ENCODE peak calls at places on chromosomes 6 and 20, in seven cellular contexts. T is H1, F is IMR-90, G is H9, C is mesenchymal stem cell, O is neuronal stem cell, L is trophoblast cell. Q is an unnamed sample.

GRCh38 chr20:54665812-54666211 is 190.4 kb downstream of the DOK5 start:
- DNase-seq in C (no peak), F (no peak), O (no peak), G (no peak), L (no peak), T (no peak), Q (no peak)

GRCh38 chr20:57263767-57264150 is 2.7 kb downstream of the BMP7 start:
- DNase-seq in O (no peak), C (no peak), T (no peak), F (no peak), L (no peak), G (no peak), Q (no peak)

GRCh38 chr6:30044630-30045029 is 16.4 kb upstream of the POLR1H start:
- DNase-seq in G (no peak), O (no peak), L (no peak), C (peak), F (peak), T (no peak), Q (no peak)

GRCh38 chr6:149963462-149964242 is at the start of gene ULBP1:
- DNase-seq in O (peak), T (peak), C (peak), L (peak), G (peak), F (peak), Q (peak)

GRCh38 chr20:41161886-41162285 is 24.5 kb downstream of the PLCG1 start:
- DNase-seq in C (no peak), G (no peak), L (no peak), T (no peak), F (no peak), O (no peak), Q (no peak)

GRCh38 chr6:148934534-148934933 is 187.7 kb downstream of the UST start:
- DNase-seq in L (no peak), O (no peak), T (no peak), C (peak), G (no peak), F (peak), Q (no peak)

GRCh38 chr6:153405926-153406325 is 274.8 kb upstream of the RGS17 start:
- DNase-seq in O (no peak), L (no peak), C (no peak), G (no peak), T (no peak), F (no peak), Q (no peak)

GRCh38 chr20:40197744-40198143 is 491.3 kb downstream of the MAFB start:
- DNase-seq in L (no peak), G (no peak), C (no peak), O (no peak), F (no peak), T (no peak), Q (peak)

GRCh38 chr20:61649105-61649878 is 397.2 kb downstream of the CDH4 start:
- DNase-seq in O (no peak), F (no peak), G (no peak), C (no peak), T (no peak), L (no peak), Q (no peak)

GRCh38 chr6:29976588-29977424 is 34.5 kb downstream of the HLA-A start:
- DNase-seq in F (peak), L (peak), O (peak), C (peak), T (peak), G (peak), Q (peak)

GRCh38 chr6:87366428-87366827 is 21.8 kb downstream of the C6orf163 start:
- DNase-seq in G (no peak), L (peak), O (no peak), T (no peak), C (peak), F (peak), Q (no peak)

GRCh38 chr6:42899871-42900270 is 16.0 kb upstream of the PTCRA start:
- DNase-seq in F (no peak), C (no peak), T (no peak), O (no peak), L (no peak), G (no peak), Q (no peak)

GRCh38 chr20:44780226-44780625 is 30.1 kb downstream of the RIMS4 start:
- DNase-seq in F (peak), G (peak), O (peak), C (peak), T (peak), L (peak), Q (peak)

GRCh38 chr6:44983467-44984365 is 344.4 kb upstream of the RUNX2 start:
- DNase-seq in L (no peak), C (no peak), O (no peak), F (no peak), T (no peak), G (no peak), Q (no peak)

GRCh38 chr20:16485406-16485805 is 87.8 kb downstream of the KIF16B start:
- DNase-seq in O (no peak), C (no peak), G (no peak), L (no peak), F (peak), T (no peak), Q (no peak)

GRCh38 chr6:82337688-82338257 is 25.8 kb upstream of the TPBG start:
- DNase-seq in F (no peak), C (no peak), G (no peak), O (no peak), T (no peak), L (no peak), Q (peak)

GRCh38 chr6:36677753-36678487 is 594 bp upstream of the CDKN1A start:
- DNase-seq in T (no peak), F (no peak), G (no peak), L (no peak), O (no peak), C (peak), Q (no peak)

GRCh38 chr20:58395604-58396003 is 6.6 kb downstream of the VAPB start:
- DNase-seq in F (no peak), C (no peak), O (no peak), T (no peak), L (peak), G (no peak), Q (no peak)

GRCh38 chr20:32112862-32113261 is 3.3 kb downstream of the TM9SF4 start:
- DNase-seq in C (no peak), G (no peak), O (no peak), T (no peak), F (no peak), L (peak), Q (no peak)

GRCh38 chr6:88211446-88211845 is 45.3 kb upstream of the CNR1 start:
- DNase-seq in G (no peak), T (no peak), L (no peak), O (no peak), F (no peak), C (no peak), Q (peak)

GRCh38 chr6:144840619-144841018 is 555.5 kb downstream of the UTRN start:
- DNase-seq in O (no peak), G (no peak), F (no peak), L (no peak), C (no peak), T (no peak), Q (no peak)

GRCh38 chr20:16007978-16008377 is 565.3 kb downstream of the KIF16B start:
- DNase-seq in L (no peak), F (no peak), G (peak), O (no peak), T (no peak), C (no peak), Q (peak)

GRCh38 chr20:61895016-61895415 is 170.7 kb downstream of the TAF4 start:
- DNase-seq in G (no peak), C (no peak), O (no peak), L (peak), T (no peak), F (no peak), Q (no peak)

GRCh38 chr20:33918662-33919061 is 75.0 kb upstream of the RALY start:
- DNase-seq in F (no peak), C (no peak), L (no peak), T (no peak), O (no peak), G (no peak), Q (no peak)

GRCh38 chr20:33926425-33926824 is 67.3 kb upstream of the RALY start:
- DNase-seq in F (peak), C (no peak), T (no peak), L (no peak), O (no peak), G (no peak), Q (peak)

GRCh38 chr20:33919653-33920052 is 74.1 kb upstream of the RALY start:
- DNase-seq in F (no peak), O (no peak), G (no peak), L (no peak), T (no peak), C (no peak), Q (no peak)

GRCh38 chr20:33925867-33926266 is 67.8 kb upstream of the RALY start:
- DNase-seq in O (no peak), L (no peak), G (no peak), C (peak), F (peak), T (no peak), Q (no peak)

GRCh38 chr20:33922224-33922623 is 71.5 kb upstream of the RALY start:
- DNase-seq in L (no peak), C (peak), T (no peak), O (no peak), G (no peak), F (no peak), Q (no peak)
- H3K18ac ChIP-seq in L (no peak), C (no peak), T (no peak), O (no peak), G (no peak), F (no peak), Q (no peak)

GRCh38 chr6:90251295-90251992 is 45.2 kb downstream of the BACH2 start:
- DNase-seq in L (no peak), F (peak), T (no peak), C (no peak), G (no peak), O (no peak), Q (no peak)

GRCh38 chr6:90249458-90249857 is 47.2 kb downstream of the BACH2 start:
- DNase-seq in C (no peak), L (no peak), T (no peak), F (no peak), O (no peak), G (no peak), Q (no peak)

GRCh38 chr6:90247262-90247661 is 49.4 kb downstream of the BACH2 start:
- DNase-seq in L (no peak), F (no peak), O (no peak), G (no peak), C (no peak), T (no peak), Q (no peak)

GRCh38 chr6:90250405-90250804 is 46.2 kb downstream of the BACH2 start:
- DNase-seq in G (no peak), L (no peak), F (peak), O (no peak), C (no peak), T (no peak), Q (no peak)

DNA sequence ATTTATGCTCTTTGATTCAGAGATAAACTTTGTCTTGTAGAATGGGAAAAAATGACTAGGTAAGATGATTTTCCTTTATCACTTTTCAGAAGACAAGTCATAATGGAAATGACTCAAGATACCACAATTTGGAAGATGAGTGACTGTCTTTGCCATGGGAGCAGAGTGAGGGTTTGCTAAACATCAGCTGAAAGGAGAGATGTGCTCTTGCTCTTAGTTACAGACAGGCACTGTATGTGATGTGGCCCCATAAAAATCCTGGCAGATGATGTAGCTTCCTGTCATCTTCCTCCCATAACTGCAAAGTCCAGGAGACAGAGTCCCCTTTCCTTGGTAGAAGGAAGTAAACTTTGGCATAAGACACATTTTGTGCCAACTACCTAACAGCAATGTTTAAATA is 47.6 kb downstream of the BACH2 start:
- DNase-seq in F (peak), O (no peak), T (no peak), L (no peak), C (no peak), G (no peak), Q (no peak)
- H4K8ac ChIP-seq in F (no peak), O (no peak), T (no peak), L (no peak), C (no peak), G (no peak), Q (no peak)

GRCh38 chr6:163579111-163579879 is 164.8 kb downstream of the QKI start:
- DNase-seq in L (peak), G (no peak), O (no peak), F (no peak), C (no peak), T (no peak), Q (peak)

GRCh38 chr6:163583558-163583957 is 169.0 kb downstream of the QKI start:
- DNase-seq in G (no peak), O (no peak), L (peak), T (no peak), C (no peak), F (no peak), Q (peak)

GRCh38 chr6:163580311-163581030 is 166.0 kb downstream of the QKI start:
- DNase-seq in T (no peak), F (no peak), O (no peak), C (no peak), L (no peak), G (no peak), Q (no peak)

GRCh38 chr6:163577404-163577803 is 162.9 kb downstream of the QKI start:
- DNase-seq in L (no peak), G (no peak), T (no peak), F (no peak), C (no peak), O (no peak), Q (peak)

GRCh38 chr6:163579880-163580295 is 165.4 kb downstream of the QKI start:
- DNase-seq in L (peak), F (no peak), G (no peak), C (no peak), T (no peak), O (no peak), Q (peak)
- H3K23ac ChIP-seq in L (no peak), F (no peak), G (no peak), C (no peak), T (no peak), O (no peak), Q (no peak)

GRCh38 chr20:53298260-53298659 is 295.4 kb downstream of the ZNF217 start:
- DNase-seq in G (no peak), O (no peak), T (no peak), L (no peak), C (no peak), F (no peak), Q (no peak)

GRCh38 chr20:53298900-53299299 is 294.7 kb downstream of the ZNF217 start:
- DNase-seq in F (no peak), C (peak), T (no peak), G (no peak), O (no peak), L (no peak), Q (no peak)

GRCh38 chr20:53303361-53303760 is 290.3 kb downstream of the ZNF217 start:
- DNase-seq in C (no peak), G (no peak), L (no peak), T (no peak), F (no peak), O (no peak), Q (no peak)

GRCh38 chr20:53304146-53304545 is 289.5 kb downstream of the ZNF217 start:
- DNase-seq in L (no peak), O (no peak), C (no peak), G (no peak), F (no peak), T (no peak), Q (no peak)

DNA sequence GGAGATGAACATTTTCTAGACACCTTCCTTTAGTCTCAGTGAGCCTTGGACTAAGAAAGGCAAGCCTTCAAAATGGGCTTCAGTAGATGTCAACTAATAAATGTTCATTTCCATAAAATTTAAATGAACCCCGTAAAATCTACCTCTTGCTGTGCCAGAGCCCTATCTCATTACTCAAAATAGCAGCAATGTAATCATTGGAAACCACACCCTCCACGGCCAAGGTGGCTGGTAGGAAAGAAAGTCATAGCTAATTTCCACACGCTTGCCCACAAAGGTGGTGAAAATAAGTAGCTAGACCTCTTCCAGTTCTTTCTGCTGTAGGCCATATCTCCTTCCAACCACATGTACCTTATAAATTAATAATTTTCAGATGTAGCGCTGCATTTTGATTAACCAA is 290.9 kb downstream of the ZNF217 start:
- DNase-seq in T (no peak), O (no peak), L (no peak), F (no peak), G (no peak), C (no peak), Q (no peak)
- H3K18ac ChIP-seq in T (no peak), O (no peak), L (no peak), F (no peak), G (no peak), C (no peak), Q (no peak)

Q was measured in mesendoderm.